ENCODE peak calls at places on chromosome 22, in ten cellular contexts. One of them, this sample, is unnamed.

GRCh38 chr22:21688706-21689381 is 23.0 kb downstream of the PPIL2 start:
- DNase-seq in pancreas: no peak
- DNase-seq in HCT116: no peak
- DNase-seq in T-helper 2 cell: no peak
- DNase-seq in NT2/D1: no peak
- DNase-seq in amniotic stem cell: no peak
- DNase-seq in activated naive CD4-positive, alpha-beta T cell: no peak
- DNase-seq in NCI-H1694: no peak
- DNase-seq in ELR: no peak
- DNase-seq in germinal center: no peak
- DNase-seq in this sample: no peak

GRCh38 chr22:20457506-20458240 is 20.0 kb upstream of the SCARF2 start:
- DNase-seq in pancreas: no peak
- DNase-seq in HCT116: no peak
- DNase-seq in T-helper 2 cell: no peak
- DNase-seq in NT2/D1: no peak
- DNase-seq in amniotic stem cell: no peak
- DNase-seq in activated naive CD4-positive, alpha-beta T cell: no peak
- DNase-seq in NCI-H1694: no peak
- DNase-seq in ELR: no peak
- DNase-seq in germinal center: no peak
- DNase-seq in this sample: no peak

GRCh38 chr22:44618400-44618799 is 83.6 kb upstream of the PRR5 start:
- DNase-seq in pancreas: no peak
- DNase-seq in HCT116: no peak
- DNase-seq in T-helper 2 cell: no peak
- DNase-seq in NT2/D1: no peak
- DNase-seq in amniotic stem cell: no peak
- DNase-seq in activated naive CD4-positive, alpha-beta T cell: no peak
- DNase-seq in NCI-H1694: no peak
- DNase-seq in ELR: no peak
- DNase-seq in germinal center: no peak
- DNase-seq in this sample: no peak

GRCh38 chr22:38949889-38950405 is 7.5 kb upstream of the APOBEC3A start:
- DNase-seq in pancreas: no peak
- DNase-seq in HCT116: no peak
- DNase-seq in T-helper 2 cell: no peak
- DNase-seq in NT2/D1: no peak
- DNase-seq in amniotic stem cell: no peak
- DNase-seq in activated naive CD4-positive, alpha-beta T cell: no peak
- DNase-seq in NCI-H1694: no peak
- DNase-seq in ELR: no peak
- DNase-seq in germinal center: no peak
- DNase-seq in this sample: no peak

GRCh38 chr22:44455151-44455962 is 42.7 kb downstream of the RTL6 start:
- DNase-seq in pancreas: no peak
- DNase-seq in HCT116: no peak
- DNase-seq in T-helper 2 cell: no peak
- DNase-seq in NT2/D1: no peak
- DNase-seq in amniotic stem cell: no peak
- DNase-seq in activated naive CD4-positive, alpha-beta T cell: peak
- DNase-seq in NCI-H1694: no peak
- DNase-seq in ELR: no peak
- DNase-seq in germinal center: no peak
- DNase-seq in this sample: no peak

GRCh38 chr22:47377926-47378560 is 615.6 kb downstream of the TBC1D22A start:
- DNase-seq in pancreas: no peak
- DNase-seq in HCT116: no peak
- DNase-seq in T-helper 2 cell: no peak
- DNase-seq in NT2/D1: no peak
- DNase-seq in amniotic stem cell: no peak
- DNase-seq in activated naive CD4-positive, alpha-beta T cell: no peak
- DNase-seq in NCI-H1694: no peak
- DNase-seq in ELR: no peak
- DNase-seq in germinal center: no peak
- DNase-seq in this sample: no peak

GRCh38 chr22:37498289-37498909 is 12.2 kb upstream of the MFNG start:
- DNase-seq in pancreas: no peak
- DNase-seq in HCT116: no peak
- DNase-seq in T-helper 2 cell: peak
- DNase-seq in NT2/D1: peak
- DNase-seq in amniotic stem cell: no peak
- DNase-seq in activated naive CD4-positive, alpha-beta T cell: peak
- DNase-seq in NCI-H1694: no peak
- DNase-seq in ELR: no peak
- DNase-seq in germinal center: peak
- DNase-seq in this sample: peak

GRCh38 chr22:29700206-29700948 is 19.4 kb upstream of the CABP7 start:
- DNase-seq in pancreas: no peak
- DNase-seq in HCT116: no peak
- DNase-seq in T-helper 2 cell: no peak
- DNase-seq in NT2/D1: no peak
- DNase-seq in amniotic stem cell: no peak
- DNase-seq in activated naive CD4-positive, alpha-beta T cell: no peak
- DNase-seq in NCI-H1694: peak
- DNase-seq in ELR: peak
- DNase-seq in germinal center: no peak
- DNase-seq in this sample: no peak

GRCh38 chr22:43446881-43447280 is 35.1 kb downstream of the MPPED1 start:
- DNase-seq in pancreas: no peak
- DNase-seq in HCT116: no peak
- DNase-seq in T-helper 2 cell: no peak
- DNase-seq in NT2/D1: no peak
- DNase-seq in amniotic stem cell: no peak
- DNase-seq in activated naive CD4-positive, alpha-beta T cell: no peak
- DNase-seq in NCI-H1694: peak
- DNase-seq in ELR: no peak
- DNase-seq in germinal center: no peak
- DNase-seq in this sample: peak

GRCh38 chr22:29854432-29854831 is 16.4 kb upstream of the ASCC2 start:
- DNase-seq in pancreas: no peak
- DNase-seq in HCT116: no peak
- DNase-seq in T-helper 2 cell: no peak
- DNase-seq in NT2/D1: no peak
- DNase-seq in amniotic stem cell: no peak
- DNase-seq in activated naive CD4-positive, alpha-beta T cell: no peak
- DNase-seq in NCI-H1694: no peak
- DNase-seq in ELR: no peak
- DNase-seq in germinal center: no peak
- DNase-seq in this sample: no peak

GRCh38 chr22:39901519-39902146 is 749 bp downstream of the GRAP2 start:
- DNase-seq in pancreas: no peak
- DNase-seq in HCT116: no peak
- DNase-seq in T-helper 2 cell: no peak
- DNase-seq in NT2/D1: no peak
- DNase-seq in amniotic stem cell: no peak
- DNase-seq in activated naive CD4-positive, alpha-beta T cell: no peak
- DNase-seq in NCI-H1694: no peak
- DNase-seq in ELR: no peak
- DNase-seq in germinal center: no peak
- DNase-seq in this sample: no peak

GRCh38 chr22:23115369-23115768 is 26.4 kb downstream of the RSPH14 start:
- DNase-seq in pancreas: no peak
- DNase-seq in HCT116: no peak
- DNase-seq in T-helper 2 cell: no peak
- DNase-seq in NT2/D1: no peak
- DNase-seq in amniotic stem cell: no peak
- DNase-seq in activated naive CD4-positive, alpha-beta T cell: no peak
- DNase-seq in NCI-H1694: no peak
- DNase-seq in ELR: no peak
- DNase-seq in germinal center: no peak
- DNase-seq in this sample: no peak

GRCh38 chr22:24433868-24434471 is 6.6 kb downstream of the ADORA2A start:
- DNase-seq in pancreas: no peak
- DNase-seq in HCT116: no peak
- DNase-seq in T-helper 2 cell: no peak
- DNase-seq in NT2/D1: no peak
- DNase-seq in amniotic stem cell: no peak
- DNase-seq in activated naive CD4-positive, alpha-beta T cell: no peak
- DNase-seq in NCI-H1694: no peak
- DNase-seq in ELR: peak
- DNase-seq in germinal center: peak
- DNase-seq in this sample: no peak